ENCODE peak calls at places on chromosome 6, in nine cellular contexts. X is endothelial cell, I is uterus, S is mammary epithelial cell, N is GM13976, V is heart left ventricle, G is HCT116, R is foreskin keratinocyte, K is hepatocyte. E is an unnamed sample.

GRCh38 chr6:152206072-152206818 is 398.8 kb downstream of the ESR1 start:
- DNase-seq in X (peak), I (peak), S (no peak), N (no peak), V (no peak), G (peak), R (no peak), K (peak), E (no peak)

GRCh38 chr6:56041591-56041990 is 166.2 kb upstream of the BMP5 start:
- DNase-seq in X (no peak), I (no peak), S (no peak), N (no peak), V (no peak), G (no peak), R (no peak), K (no peak), E (no peak)

GRCh38 chr6:163314791-163315404 is 99.6 kb upstream of the QKI start:
- DNase-seq in X (no peak), I (no peak), S (no peak), N (no peak), V (no peak), G (no peak), R (no peak), K (no peak), E (no peak)

GRCh38 chr6:169752074-169752623 is 727 bp downstream of the ERMARD start:
- DNase-seq in X (no peak), I (no peak), S (no peak), N (no peak), V (no peak), G (no peak), R (no peak), K (no peak), E (no peak)

GRCh38 chr6:138493413-138493812 is 5.9 kb downstream of the NHSL1 start:
- DNase-seq in X (no peak), I (no peak), S (peak), N (no peak), V (no peak), G (no peak), R (peak), K (peak), E (no peak)

GRCh38 chr6:2764610-2765165 is 505 bp upstream of the WRNIP1 start:
- DNase-seq in X (peak), I (peak), S (peak), N (peak), V (peak), G (no peak), R (peak), K (peak), E (peak)

GRCh38 chr6:92369309-92369708 is 1050.0 kb downstream of the EPHA7 start:
- DNase-seq in X (no peak), I (no peak), S (no peak), N (no peak), V (no peak), G (no peak), R (no peak), K (no peak), E (no peak)

GRCh38 chr6:19788684-19789083 is 48.5 kb upstream of the ID4 start:
- DNase-seq in X (no peak), I (no peak), S (no peak), N (no peak), V (no peak), G (no peak), R (no peak), K (no peak), E (no peak)

GRCh38 chr6:17226269-17226668 is 54.9 kb upstream of the RBM24 start:
- DNase-seq in X (no peak), I (no peak), S (no peak), N (no peak), V (no peak), G (no peak), R (no peak), K (no peak), E (no peak)

GRCh38 chr6:113015249-113015648 is 668.1 kb downstream of the RFPL4B start:
- DNase-seq in X (no peak), I (no peak), S (no peak), N (no peak), V (no peak), G (no peak), R (no peak), K (no peak), E (no peak)

GRCh38 chr6:73121421-73121993 is 103.8 kb downstream of the KHDC1L start:
- DNase-seq in X (no peak), I (no peak), S (peak), N (no peak), V (no peak), G (no peak), R (peak), K (peak), E (no peak)

GRCh38 chr6:158516098-158516497 is 43.8 kb upstream of the TMEM181 start:
- DNase-seq in X (peak), I (no peak), S (no peak), N (no peak), V (no peak), G (no peak), R (no peak), K (no peak), E (no peak)

GRCh38 chr6:72206606-72207005 is 320.3 kb downstream of the RIMS1 start:
- DNase-seq in X (no peak), I (no peak), S (no peak), N (no peak), V (no peak), G (no peak), R (no peak), K (no peak), E (no peak)

GRCh38 chr6:146972526-146972925 is 231.7 kb upstream of the STXBP5 start:
- DNase-seq in X (no peak), I (no peak), S (no peak), N (no peak), V (no peak), G (no peak), R (no peak), K (no peak), E (no peak)

GRCh38 chr6:150517175-150517574 is 82.5 kb upstream of the PLEKHG1 start:
- DNase-seq in X (no peak), I (no peak), S (peak), N (no peak), V (no peak), G (no peak), R (no peak), K (no peak), E (no peak)

GRCh38 chr6:11972806-11973205 is 39.3 kb upstream of the HIVEP1 start:
- DNase-seq in X (no peak), I (no peak), S (no peak), N (no peak), V (no peak), G (no peak), R (no peak), K (no peak), E (no peak)

GRCh38 chr6:18551228-18551627 is 164.1 kb downstream of the RNF144B start:
- DNase-seq in X (no peak), I (no peak), S (peak), N (no peak), V (no peak), G (no peak), R (peak), K (no peak), E (no peak)

GRCh38 chr6:36432151-36432633 is 10.5 kb downstream of the PXT1 start:
- DNase-seq in X (no peak), I (no peak), S (no peak), N (peak), V (no peak), G (no peak), R (peak), K (no peak), E (peak)

GRCh38 chr6:127471379-127472255 is 12.4 kb upstream of the KIAA0408 start:
- DNase-seq in X (no peak), I (no peak), S (no peak), N (no peak), V (no peak), G (no peak), R (no peak), K (no peak), E (no peak)

GRCh38 chr6:3383525-3383924 is 73.3 kb downstream of the SLC22A23 start:
- DNase-seq in X (no peak), I (peak), S (peak), N (peak), V (no peak), G (peak), R (no peak), K (peak), E (peak)

GRCh38 chr6:138297761-138298298 is 79.5 kb upstream of the PBOV1 start:
- DNase-seq in X (no peak), I (no peak), S (peak), N (no peak), V (no peak), G (no peak), R (no peak), K (no peak), E (no peak)

GRCh38 chr6:72422126-72422680 is 199.7 kb upstream of the KCNQ5 start:
- DNase-seq in X (no peak), I (no peak), S (peak), N (no peak), V (no peak), G (no peak), R (peak), K (no peak), E (no peak)

GRCh38 chr6:71527831-71528377 is 239.3 kb downstream of the OGFRL1 start:
- DNase-seq in X (no peak), I (no peak), S (no peak), N (no peak), V (no peak), G (no peak), R (no peak), K (no peak), E (no peak)

GRCh38 chr6:45192556-45192955 is 135.6 kb upstream of the RUNX2 start:
- DNase-seq in X (no peak), I (no peak), S (no peak), N (no peak), V (no peak), G (no peak), R (no peak), K (no peak), E (no peak)

GRCh38 chr6:159655409-159655988 is 37.5 kb downstream of the SOD2 start:
- DNase-seq in X (no peak), I (no peak), S (no peak), N (no peak), V (no peak), G (no peak), R (no peak), K (no peak), E (no peak)

GRCh38 chr6:12393100-12393499 is 102.9 kb downstream of the EDN1 start:
- DNase-seq in X (no peak), I (no peak), S (no peak), N (no peak), V (no peak), G (no peak), R (peak), K (no peak), E (no peak)

GRCh38 chr6:168713839-168714238 is 272.9 kb downstream of the SMOC2 start:
- DNase-seq in X (peak), I (no peak), S (no peak), N (no peak), V (no peak), G (peak), R (no peak), K (peak), E (no peak)
- TF ChIP-seq CTCF in X (no peak), I (no peak), S (no peak), N (no peak), V (no peak), G (peak), R (peak), K (peak), E (no peak)

GRCh38 chr6:14002176-14002947 is 77.6 kb downstream of the RNF182 start:
- DNase-seq in X (no peak), I (no peak), S (no peak), N (no peak), V (no peak), G (peak), R (no peak), K (no peak), E (no peak)
- TF ChIP-seq CTCF in X (no peak), I (no peak), S (no peak), N (no peak), V (no peak), G (peak), R (peak), K (no peak), E (no peak)

DNA sequence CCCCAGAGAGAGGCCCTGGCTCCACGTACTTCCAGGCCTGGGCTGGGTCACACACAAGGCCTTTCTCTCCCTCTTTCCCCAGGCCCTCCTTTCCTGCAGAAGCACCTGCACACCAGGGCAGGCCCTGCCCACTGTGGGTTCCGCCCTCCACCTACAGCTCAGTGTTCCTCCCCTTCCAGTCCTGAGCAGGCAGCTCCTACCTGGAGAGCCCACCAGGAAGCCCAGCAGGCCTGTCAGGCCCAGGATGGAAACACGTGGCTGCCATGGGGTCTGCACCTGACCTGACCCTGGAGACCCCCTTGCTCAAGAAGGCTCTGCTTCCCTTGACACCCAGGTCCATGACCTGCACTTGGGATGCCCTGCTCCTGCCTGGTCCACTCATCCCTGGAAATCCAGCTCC is 19.0 kb downstream of the HLA-F start:
- DNase-seq in X (no peak), I (no peak), S (no peak), N (no peak), V (no peak), G (no peak), R (no peak), K (no peak), E (no peak)
- TF ChIP-seq CTCF in X (no peak), I (no peak), S (no peak), N (no peak), V (no peak), G (no peak), R (no peak), K (no peak), E (no peak)

GRCh38 chr6:139632798-139633197 is 258.4 kb upstream of the CITED2 start:
- DNase-seq in X (no peak), I (no peak), S (no peak), N (no peak), V (no peak), G (no peak), R (no peak), K (no peak), E (no peak)
- TF ChIP-seq CTCF in X (no peak), I (no peak), S (no peak), N (no peak), V (no peak), G (no peak), R (no peak), K (no peak), E (no peak)

DNA sequence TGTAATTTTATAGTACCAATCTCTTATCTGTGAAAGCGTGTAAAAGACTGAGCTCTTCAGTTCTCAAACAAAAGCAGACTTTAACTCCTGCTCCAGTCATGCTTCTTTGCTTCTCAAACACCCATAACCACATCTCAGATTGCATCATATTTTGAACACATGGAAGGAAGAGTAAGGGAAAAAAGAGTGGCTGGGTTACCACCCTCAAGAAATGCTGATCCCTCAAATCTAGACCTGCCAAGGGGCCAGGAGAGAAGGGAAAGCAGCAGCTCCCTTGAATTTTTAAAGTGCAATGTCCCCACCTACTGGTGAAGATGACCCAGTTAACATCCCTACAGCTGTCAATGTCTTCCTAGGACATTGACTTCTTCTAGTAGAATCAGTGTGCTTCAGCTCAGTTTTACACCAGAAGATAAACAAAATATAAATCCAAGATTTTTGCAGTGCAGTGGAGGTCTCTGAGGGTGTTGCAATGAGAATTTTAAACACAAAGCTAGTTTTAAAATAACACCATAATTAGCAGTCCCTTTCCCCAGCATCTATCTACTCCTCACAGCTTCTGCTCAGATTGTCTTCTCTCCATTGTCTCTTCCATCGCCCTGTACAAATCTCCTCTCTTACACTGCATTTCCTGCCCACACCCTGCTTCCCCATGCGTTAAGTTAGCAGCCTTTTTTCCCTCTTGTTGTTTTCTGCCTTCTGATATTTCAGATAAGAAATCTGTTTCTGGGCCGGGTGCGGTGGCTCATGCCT is 22.6 kb upstream of the HLA-DQB2 start:
- DNase-seq in X (peak), I (peak), S (peak), N (peak), V (no peak), G (peak), R (peak), K (peak), E (peak)
- TF ChIP-seq CTCF in X (peak), I (peak), S (peak), N (peak), V (peak), G (peak), R (peak), K (peak), E (peak)